ENCODE peak calls at places on chromosomes 16 and 17, in four cellular contexts. A, J, V and M are unnamed samples.

GRCh38 chr16:24973771-24974461 is 41.3 kb downstream of the ARHGAP17 start:
- DNase-seq in A (no peak), J (peak), V (no peak), M (no peak)

GRCh38 chr16:57998484-57998883 is 2.0 kb downstream of the ZNF319 start:
- DNase-seq in A (peak), J (peak), V (peak), M (no peak)

GRCh38 chr17:69404398-69404797 is 10.1 kb upstream of the MAP2K6 start:
- DNase-seq in A (no peak), J (no peak), V (no peak), M (no peak)

GRCh38 chr17:30160419-30161172 is 44.0 kb downstream of the NSRP1 start:
- DNase-seq in A (no peak), J (no peak), V (no peak), M (no peak)

GRCh38 chr16:15822957-15823356 is 33.9 kb downstream of the MYH11 start:
- DNase-seq in A (no peak), J (no peak), V (no peak), M (no peak)

GRCh38 chr17:43983515-43984411 is 20.7 kb upstream of the NAGS start:
- DNase-seq in A (no peak), J (peak), V (no peak), M (no peak)

GRCh38 chr16:30882429-30883310 is 11.2 kb downstream of the BCL7C start:
- DNase-seq in A (no peak), J (no peak), V (no peak), M (no peak)

GRCh38 chr16:23852794-23853562 is 17.2 kb downstream of the PRKCB start:
- DNase-seq in A (no peak), J (no peak), V (peak), M (no peak)

GRCh38 chr16:89952049-89952448 is 3.5 kb downstream of the DEF8 start:
- DNase-seq in A (no peak), J (no peak), V (no peak), M (no peak)

GRCh38 chr16:72400257-72401078 is 228.5 kb upstream of the PMFBP1 start:
- DNase-seq in A (no peak), J (peak), V (peak), M (peak)

GRCh38 chr16:69916445-69916844 is 34.7 kb upstream of the CLEC18A start:
- DNase-seq in A (no peak), J (no peak), V (no peak), M (no peak)

GRCh38 chr17:1108810-1109605 is 70.8 kb downstream of the ABR start:
- DNase-seq in A (peak), J (peak), V (no peak), M (peak)

GRCh38 chr17:17902877-17903276 is 66.1 kb upstream of the SREBF1 start:
- DNase-seq in A (no peak), J (peak), V (no peak), M (no peak)

GRCh38 chr16:78647019-78647418 is 547.6 kb downstream of the WWOX start:
- DNase-seq in A (no peak), J (no peak), V (no peak), M (no peak)

GRCh38 chr17:3669548-3669947 is 936 bp downstream of the EMC6 start:
- DNase-seq in A (no peak), J (no peak), V (no peak), M (no peak)

GRCh38 chr17:156094-156621 is 18.8 kb downstream of the SCGB1C2 start:
- DNase-seq in A (no peak), J (no peak), V (no peak), M (no peak)

GRCh38 chr16:89936508-89936907 is 12.0 kb upstream of the DEF8 start:
- DNase-seq in A (no peak), J (no peak), V (no peak), M (no peak)

GRCh38 chr16:61813339-61813738 is 222.9 kb downstream of the CDH8 start:
- DNase-seq in A (no peak), J (no peak), V (no peak), M (no peak)

GRCh38 chr16:46573008-46573833 is 48.0 kb downstream of the SHCBP1 start:
- DNase-seq in A (no peak), J (peak), V (peak), M (peak)

GRCh38 chr17:17837966-17838962 is 1.5 kb upstream of the SREBF1 start:
- DNase-seq in A (peak), J (peak), V (peak), M (peak)

GRCh38 chr17:2691965-2692780 is 19.4 kb downstream of the CLUH start:
- DNase-seq in A (no peak), J (peak), V (no peak), M (no peak)

GRCh38 chr16:83727018-83727417 is 80.8 kb upstream of the HSBP1 start:
- DNase-seq in A (no peak), J (no peak), V (peak), M (no peak)

GRCh38 chr16:69406780-69407331 is 17.6 kb upstream of the CYB5B start:
- DNase-seq in A (no peak), J (no peak), V (no peak), M (peak)

GRCh38 chr16:1308036-1308976 is 1.1 kb upstream of the UBE2I start:
- DNase-seq in A (no peak), J (no peak), V (no peak), M (peak)

GRCh38 chr16:8026450-8026849 is 563.9 kb downstream of the TMEM114 start:
- DNase-seq in A (no peak), J (peak), V (no peak), M (peak)

GRCh38 chr16:11278681-11279628 is 2.2 kb downstream of the PRM1 start:
- DNase-seq in A (no peak), J (no peak), V (no peak), M (no peak)

GRCh38 chr16:54503011-54503410 is 216.4 kb upstream of the IRX3 start:
- DNase-seq in A (no peak), J (no peak), V (no peak), M (no peak)

GRCh38 chr17:81153340-81153803 is 11.9 kb upstream of the PVALEF start:
- DNase-seq in A (no peak), J (no peak), V (peak), M (no peak)

GRCh38 chr16:68257906-68258800 is 6.2 kb upstream of the SLC7A6 start:
- DNase-seq in A (no peak), J (no peak), V (no peak), M (peak)

GRCh38 chr17:57305918-57306317 is 49.6 kb downstream of the MSI2 start:
- DNase-seq in A (no peak), J (no peak), V (no peak), M (no peak)